ENCODE peak calls at places on chromosomes 1 and 21, in seven cellular contexts. N is CD8-positive, alpha-beta T cell; J is breast epithelium; Y is lung; D is stomach; F is fibroblast of lung; W is heart right ventricle. P is an unnamed sample.

GRCh38 chr1:222892137-222892763 is 77.4 kb downstream of the DISP1 start:
- DNase-seq in N (no peak), J (no peak), Y (no peak), D (no peak), F (peak; percentile 88), W (peak; percentile 20), P (peak; percentile 54)

GRCh38 chr21:38377165-38378093 is 120.6 kb downstream of the KCNJ15 start:
- DNase-seq in N (no peak), J (no peak), Y (no peak), D (no peak), F (no peak), W (no peak), P (peak; percentile 19)

GRCh38 chr1:31297273-31298247 is 728 bp downstream of the ZCCHC17 start:
- DNase-seq in N (no peak), J (no peak), Y (no peak), D (no peak), F (peak; percentile 11), W (no peak), P (peak; percentile 72)

GRCh38 chr1:39160703-39161102 is 43.8 kb upstream of the MACF1 start:
- DNase-seq in N (no peak), J (no peak), Y (no peak), D (no peak), F (no peak), W (no peak), P (no peak)

GRCh38 chr1:179785025-179785424 is 41.9 kb downstream of the FAM163A start:
- DNase-seq in N (no peak), J (no peak), Y (no peak), D (no peak), F (no peak), W (no peak), P (no peak)

GRCh38 chr1:21882721-21883415 is 54.2 kb downstream of the HSPG2 start:
- DNase-seq in N (no peak), J (no peak), Y (no peak), D (no peak), F (no peak), W (no peak), P (no peak)

GRCh38 chr1:29156543-29157268 is 25.0 kb downstream of the SRSF4 start:
- DNase-seq in N (no peak), J (no peak), Y (no peak), D (peak; percentile 49), F (peak; percentile 50), W (no peak), P (no peak)

GRCh38 chr21:44024257-44024656 is 12.1 kb downstream of the TRAPPC10 start:
- DNase-seq in N (no peak), J (no peak), Y (no peak), D (no peak), F (no peak), W (no peak), P (no peak)

GRCh38 chr1:151196292-151196800 is 2.0 kb upstream of the PIP5K1A start:
- DNase-seq in N (no peak), J (peak; percentile 72), Y (peak; percentile 65), D (peak; percentile 71), F (peak; percentile 89), W (peak; percentile 82), P (peak; percentile 87)
- H3K4me3 ChIP-seq in N (no peak overlapping the region), J (peak overlapping the region; percentile 3), Y (no peak overlapping the region), D (no peak overlapping the region), F (no peak overlapping the region), W (peak overlapping the region; percentile 12), P (no peak overlapping the region)

GRCh38 chr1:59185163-59185855 is 111.6 kb upstream of the FGGY start:
- DNase-seq in N (no peak), J (peak; percentile 72), Y (no peak), D (no peak), F (no peak), W (no peak), P (no peak)

GRCh38 chr1:59183918-59184317 is 113.0 kb upstream of the FGGY start:
- DNase-seq in N (no peak), J (no peak), Y (no peak), D (no peak), F (no peak), W (no peak), P (no peak)

GRCh38 chr1:59188413-59189213 is 108.3 kb upstream of the FGGY start:
- DNase-seq in N (no peak), J (no peak), Y (peak; percentile 39), D (no peak), F (no peak), W (no peak), P (no peak)

GRCh38 chr1:59184506-59184905 is 112.4 kb upstream of the FGGY start:
- DNase-seq in N (no peak), J (peak; percentile 53), Y (no peak), D (no peak), F (no peak), W (no peak), P (no peak)

DNA sequence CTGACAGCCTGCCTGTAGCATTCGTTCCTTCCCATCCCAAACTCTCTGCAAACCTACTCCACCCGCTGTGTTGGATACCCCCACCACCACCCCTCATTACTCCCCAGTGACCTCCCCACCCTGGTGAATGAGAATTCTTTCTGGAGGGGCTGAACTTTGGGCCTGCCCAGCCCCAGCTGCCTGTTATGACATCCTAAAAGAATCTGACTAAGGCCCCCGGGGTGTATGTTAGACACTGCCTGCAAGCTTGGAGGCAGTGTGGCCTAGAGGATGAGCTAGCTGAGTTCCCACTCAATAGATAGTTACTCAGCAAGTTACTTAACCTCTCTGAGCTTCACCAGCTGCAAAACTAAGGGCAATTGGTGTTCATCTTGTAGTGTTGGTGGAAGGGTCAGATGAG is 110.2 kb upstream of the FGGY start:
- DNase-seq in N (no peak), J (no peak), Y (no peak), D (no peak), F (peak; percentile 39), W (no peak), P (no peak)
- TF ChIP-seq CTCF in N (no peak), J (no peak), Y (no peak), D (no peak), F (no peak), W (no peak), P (no peak)

GRCh38 chr1:209527993-209528392 is 55.5 kb upstream of the CAMK1G start:
- DNase-seq in N (no peak), J (no peak), Y (peak; percentile 36), D (peak; percentile 35), F (no peak), W (no peak), P (peak; percentile 84)
- H3K36me3 ChIP-seq in N (no peaks in the 10 kb centered on the region), J (no peaks in the 10 kb centered on the region), Y (no peaks in the 10 kb centered on the region), D (no peaks in the 10 kb centered on the region), F (no peaks in the 10 kb centered on the region), W (no peaks in the 10 kb centered on the region), P (no peaks in the 10 kb centered on the region)

DNA sequence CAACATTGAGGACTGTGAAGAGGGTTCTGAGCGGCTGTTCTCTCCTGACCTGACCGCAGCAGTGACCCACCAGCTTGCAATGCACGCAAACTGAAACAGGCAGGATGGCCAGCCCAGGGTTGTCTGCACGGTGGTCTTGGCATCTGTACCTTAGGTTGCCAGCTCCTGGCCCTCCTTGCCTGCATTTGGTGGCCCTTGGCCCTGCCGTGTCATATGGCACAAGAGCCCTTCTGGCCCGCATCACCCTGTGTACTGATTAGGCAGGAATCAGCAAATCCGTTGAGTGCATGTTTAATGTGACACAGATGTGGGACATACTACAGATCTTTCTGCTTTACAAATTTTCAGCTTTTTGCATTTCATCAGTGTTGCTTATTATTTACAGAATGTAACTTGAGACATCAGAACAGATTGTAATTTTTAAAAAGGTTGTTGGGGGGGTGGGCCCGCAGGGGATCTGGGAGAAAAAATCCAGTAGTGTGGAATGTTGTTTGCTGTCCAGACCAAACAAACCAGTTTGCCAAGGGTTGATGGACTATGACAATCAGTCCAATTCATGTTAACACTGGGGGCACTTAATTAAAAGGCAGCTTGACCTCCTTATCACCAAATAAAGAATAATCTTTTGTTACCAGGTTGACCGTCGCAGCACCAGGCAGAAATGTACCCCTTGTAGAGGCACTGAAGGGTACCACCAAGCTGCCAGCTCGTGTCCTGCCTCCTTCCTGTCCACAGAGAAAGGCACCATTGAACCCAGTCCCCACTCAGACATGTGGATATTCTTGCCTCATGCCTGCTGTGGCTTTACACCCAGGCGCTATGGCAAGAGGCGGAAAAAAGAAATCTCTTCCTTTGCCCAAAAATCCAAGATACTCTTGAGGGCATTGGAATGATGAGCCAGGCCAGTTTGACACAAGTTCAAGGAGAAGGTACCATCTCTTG is 132.5 kb downstream of the DHRS3 start:
- DNase-seq in N (no peak), J (no peak), Y (no peak), D (no peak), F (peak; percentile 55), W (no peak), P (no peak)
- H3K4me3 ChIP-seq in N (no peak overlapping the region), J (no peak overlapping the region), Y (no peak overlapping the region), D (no peak overlapping the region), F (no peak overlapping the region), W (no peak overlapping the region), P (no peak overlapping the region)

DNA sequence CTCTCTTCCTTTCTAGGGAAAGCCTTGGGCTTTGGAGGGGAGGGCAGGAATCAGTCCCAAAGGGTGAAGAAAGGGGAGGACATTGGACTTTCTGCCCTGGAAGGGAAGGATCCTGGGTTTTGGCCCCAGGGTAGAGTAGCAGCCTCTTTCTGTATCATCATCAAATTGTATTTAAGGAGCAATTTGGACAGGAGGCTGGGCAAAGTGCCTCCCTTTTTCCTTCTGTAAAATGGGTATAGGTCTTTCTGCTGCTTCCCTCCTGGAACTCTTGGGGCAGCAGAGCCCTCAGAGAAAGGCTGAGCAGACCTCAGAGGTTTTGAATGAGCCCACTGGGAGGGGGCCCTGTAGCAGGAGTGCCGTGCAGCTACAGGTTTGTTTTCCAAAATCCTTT is 38.4 kb downstream of the ARHGEF10L start:
- DNase-seq in N (no peak), J (no peak), Y (no peak), D (no peak), F (no peak), W (no peak), P (no peak)
- TF ChIP-seq CTCF in N (no peak), J (no peak), Y (no peak), D (no peak), F (no peak), W (no peak), P (no peak)

GRCh38 chr1:53317651-53318539 is 10.0 kb downstream of the LRP8 start:
- DNase-seq in N (no peak), J (no peak), Y (no peak), D (no peak), F (no peak), W (no peak), P (no peak)

GRCh38 chr1:53314606-53315005 is 13.3 kb downstream of the LRP8 start:
- DNase-seq in N (no peak), J (no peak), Y (no peak), D (no peak), F (no peak), W (no peak), P (no peak)

GRCh38 chr1:53315456-53316048 is 12.3 kb downstream of the LRP8 start:
- DNase-seq in N (no peak), J (no peak), Y (no peak), D (peak; percentile 45), F (no peak), W (no peak), P (no peak)

GRCh38 chr1:53316058-53316741 is 11.7 kb downstream of the LRP8 start:
- DNase-seq in N (no peak), J (peak; percentile 41), Y (no peak), D (no peak), F (no peak), W (no peak), P (no peak)

GRCh38 chr1:53316742-53317650 is 10.9 kb downstream of the LRP8 start:
- DNase-seq in N (no peak), J (no peak), Y (no peak), D (no peak), F (no peak), W (no peak), P (no peak)
- H3K36me3 ChIP-seq in N (no peaks in the 10 kb centered on the region), J (no peaks in the 10 kb centered on the region), Y (no peaks in the 10 kb centered on the region), D (no peaks in the 10 kb centered on the region), F (peaks cover 8% of the 10 kb centered on the region), W (no peaks in the 10 kb centered on the region), P (peaks cover 13% of the 10 kb centered on the region)